ENCODE peak calls at places on chromosomes 16 and 17, in five cellular contexts. P is activated CD4-positive, alpha-beta T cell treated with anti-CD3 and anti-CD28 coated beads, Interleukin-2, amount 50 U/mL, for 1 hour; J is BE2C; O is NB4; Z is substantia nigra. V is an unnamed sample.

GRCh38 chr17:77269696-77270681 is 129.2 kb downstream of the SEC14L1 start:
- DNase-seq in O (no peak), P (no peak), Z (no peak), J (no peak), V (no peak)

GRCh38 chr17:36687736-36688135 is 86.4 kb downstream of the MRM1 start:
- DNase-seq in O (no peak), J (no peak), Z (no peak), P (no peak), V (no peak)

GRCh38 chr17:601462-602303 is 113.0 kb downstream of the VPS53 start:
- DNase-seq in Z (no peak), J (peak; percentile 85), O (no peak), P (no peak), V (no peak)

GRCh38 chr17:47872651-47873161 is 21.7 kb upstream of the SP6 start:
- DNase-seq in Z (no peak), P (no peak), J (no peak), O (no peak), V (no peak)

GRCh38 chr17:72492494-72492893 is 371.7 kb downstream of the SOX9 start:
- DNase-seq in O (no peak), Z (no peak), J (no peak), P (no peak), V (no peak)

GRCh38 chr16:2213817-2214720 is 571 bp downstream of the PGP start:
- DNase-seq in O (peak; percentile 51), J (no peak), Z (no peak), P (no peak), V (no peak)

GRCh38 chr16:14628806-14629611 is 1.1 kb downstream of the PARN start:
- DNase-seq in O (no peak), P (no peak), Z (no peak), J (no peak), V (peak; percentile 21)

GRCh38 chr17:68567035-68567434 is 34.1 kb downstream of the FAM20A start:
- DNase-seq in J (no peak), P (no peak), O (no peak), Z (no peak), V (no peak)

GRCh38 chr17:60154616-60155426 is 5.0 kb downstream of the CA4 start:
- DNase-seq in O (no peak), P (no peak), Z (no peak), J (peak; percentile 33), V (no peak)

GRCh38 chr17:58575511-58575910 is 61.1 kb upstream of the MTMR4 start:
- DNase-seq in O (peak; percentile 59), J (no peak), Z (no peak), P (no peak), V (no peak)

GRCh38 chr17:29973005-29973404 is 31.6 kb downstream of the EFCAB5 start:
- DNase-seq in P (no peak), Z (no peak), J (no peak), O (no peak), V (no peak)

GRCh38 chr16:84138824-84139627 is 6.0 kb downstream of the HSDL1 start:
- DNase-seq in O (no peak), P (no peak), Z (no peak), J (no peak), V (no peak)

GRCh38 chr17:78431692-78431958 is 53.2 kb downstream of the PGS1 start:
- DNase-seq in Z (no peak), P (no peak), O (no peak), J (no peak), V (no peak)

GRCh38 chr16:50318796-50319578 is 49.8 kb downstream of the BRD7 start:
- DNase-seq in P (no peak), J (no peak), Z (no peak), O (no peak), V (no peak)

GRCh38 chr17:27529230-27529796 is 73.1 kb downstream of the KSR1 start:
- DNase-seq in Z (no peak), P (no peak), O (peak; percentile 92), J (no peak), V (no peak)

GRCh38 chr17:8004899-8005298 is 2.5 kb downstream of the GUCY2D start:
- DNase-seq in O (no peak), J (no peak), P (no peak), Z (no peak), V (no peak)

GRCh38 chr17:51997723-51998122 is 160.8 kb downstream of the CA10 start:
- DNase-seq in J (no peak), O (no peak), P (no peak), Z (no peak), V (no peak)

GRCh38 chr16:64478258-64478906 is 643.5 kb downstream of the CDH11 start:
- DNase-seq in P (no peak), O (no peak), Z (no peak), J (no peak), V (no peak)

GRCh38 chr17:74296548-74296936 is 22.5 kb downstream of the DNAI2 start:
- DNase-seq in P (peak; percentile 31), J (peak; percentile 68), Z (peak; percentile 68), O (peak; percentile 74), V (no peak)

GRCh38 chr16:23754594-23755483 is at the start of gene CHP2:
- DNase-seq in O (no peak), P (no peak), J (peak; percentile 15), Z (no peak), V (peak; percentile 57)

GRCh38 chr17:14672830-14673229 is 371.9 kb downstream of the HS3ST3B1 start:
- DNase-seq in P (no peak), J (no peak), O (peak; percentile 88), Z (no peak), V (no peak)

GRCh38 chr16:74296120-74296464 is 522 bp upstream of the PSMD7 start:
- DNase-seq in P (no peak), J (no peak), O (peak; percentile 74), Z (no peak), V (no peak)

GRCh38 chr16:143456-143855 is 5.0 kb upstream of the NPRL3 start:
- DNase-seq in P (no peak), Z (no peak), O (no peak), J (no peak), V (no peak)

GRCh38 chr17:38454528-38454927 is 26.3 kb downstream of the ARHGAP23 start:
- DNase-seq in P (no peak), Z (peak; percentile 88), J (peak; percentile 71), O (no peak), V (no peak)

GRCh38 chr17:16197276-16197675 is 18.1 kb downstream of the NCOR1 start:
- DNase-seq in J (no peak), Z (no peak), P (no peak), O (no peak), V (no peak)

GRCh38 chr17:80984749-80985148 is 6.9 kb upstream of the CHMP6 start:
- DNase-seq in P (no peak), J (no peak), Z (no peak), O (no peak), V (no peak)

GRCh38 chr16:81842564-81843242 is 63.6 kb downstream of the PLCG2 start:
- DNase-seq in O (no peak), P (no peak), J (no peak), Z (no peak), V (no peak)

GRCh38 chr16:53549970-53550406 is 47.0 kb upstream of the AKTIP start:
- DNase-seq in O (peak; percentile 90), J (peak; percentile 70), P (peak; percentile 43), Z (no peak), V (peak; percentile 47)

GRCh38 chr16:47067203-47067602 is 76.5 kb downstream of the NETO2 start:
- DNase-seq in Z (no peak), J (no peak), P (no peak), O (no peak), V (no peak)

GRCh38 chr16:80280557-80280956 is 260.2 kb upstream of the DYNLRB2 start:
- DNase-seq in J (no peak), O (no peak), P (no peak), Z (no peak), V (no peak)

GRCh38 chr17:70190959-70191805 is 21.9 kb downstream of the KCNJ2 start:
- DNase-seq in Z (no peak), P (no peak), J (no peak), O (no peak), V (no peak)

GRCh38 chr17:76738468-76738850 is 540 bp downstream of the MFSD11 start:
- DNase-seq in Z (no peak), P (no peak), J (no peak), O (peak; percentile 13), V (no peak)